ENCODE peak calls at places on chromosome 11, in six cellular contexts. Y is neural progenitor cell, N is tibial nerve, W is right cardiac atrium, Q is heart left ventricle, X is heart right ventricle. T is an unnamed sample.

GRCh38 chr11:80261776-80262175 is 820.9 kb upstream of the TENM4 start:
- DNase-seq in Q (no peak), W (no peak), N (no peak), X (no peak), Y (no peak), T (no peak)

GRCh38 chr11:119192111-119192510 is 6.8 kb downstream of the NHERF4 start:
- DNase-seq in Y (no peak), W (no peak), N (no peak), Q (no peak), X (no peak), T (no peak)

GRCh38 chr11:129804012-129804411 is 11.6 kb upstream of the TMEM45B start:
- DNase-seq in N (no peak), W (no peak), Y (no peak), X (no peak), Q (no peak), T (no peak)

GRCh38 chr11:13984616-13985474 is 22.3 kb downstream of the SPON1 start:
- DNase-seq in W (no peak), Q (no peak), N (no peak), X (no peak), Y (no peak), T (no peak)

GRCh38 chr11:65442952-65443351 is 20.4 kb downstream of the NEAT1 start:
- DNase-seq in Q (no peak), N (peak; percentile 8), Y (no peak), W (no peak), X (no peak), T (no peak)

GRCh38 chr11:65954771-65955170 is 6.8 kb upstream of the SART1 start:
- DNase-seq in W (no peak), Q (no peak), N (no peak), Y (no peak), X (no peak), T (no peak)

GRCh38 chr11:119863811-119864601 is 135.0 kb upstream of the NECTIN1 start:
- DNase-seq in W (no peak), X (no peak), Q (no peak), Y (peak; percentile 16), N (no peak), T (no peak)

GRCh38 chr11:57340228-57340627 is 2.1 kb downstream of the P2RX3 start:
- DNase-seq in X (no peak), Q (peak; percentile 43), W (no peak), N (no peak), Y (peak; percentile 65), T (no peak)

GRCh38 chr11:75190652-75191329 is 39.9 kb downstream of the SLCO2B1 start:
- DNase-seq in N (no peak), Q (no peak), Y (no peak), X (no peak), W (no peak), T (no peak)

GRCh38 chr11:124644426-124645280 is 22.0 kb downstream of the TBRG1 start:
- DNase-seq in W (peak; percentile 57), X (peak; percentile 35), N (peak; percentile 24), Q (peak; percentile 45), Y (peak; percentile 85), T (peak; percentile 45)

GRCh38 chr11:28690746-28691145 is 582.6 kb downstream of the METTL15 start:
- DNase-seq in X (no peak), Y (no peak), Q (no peak), W (no peak), N (no peak), T (no peak)

GRCh38 chr11:5317301-5317700 is 6.8 kb downstream of the OR51B2 start:
- DNase-seq in W (no peak), Q (no peak), X (no peak), N (no peak), Y (no peak), T (no peak)

GRCh38 chr11:89220684-89221339 is 43.1 kb downstream of the TYR start:
- DNase-seq in N (no peak), X (no peak), Q (no peak), Y (no peak), W (no peak), T (no peak)

GRCh38 chr11:6259638-6260019 is at the start of gene CCKBR:
- DNase-seq in Y (peak; percentile 80), N (no peak), X (no peak), Q (no peak), W (no peak), T (no peak)

GRCh38 chr11:6812391-6813005 is 13.0 kb upstream of the OR6A2 start:
- DNase-seq in Y (peak; percentile 51), X (no peak), W (no peak), N (no peak), Q (no peak), T (no peak)

GRCh38 chr11:131922220-131922619 is 551.8 kb downstream of the NTM start:
- DNase-seq in Q (no peak), N (no peak), W (peak; percentile 58), Y (no peak), X (no peak), T (no peak)

GRCh38 chr11:109138200-109138599 is 283.8 kb upstream of the C11orf87 start:
- DNase-seq in Y (no peak), X (no peak), N (no peak), Q (no peak), W (no peak), T (no peak)

GRCh38 chr11:105181521-105181920 is 42.0 kb upstream of the CARD18 start:
- DNase-seq in Y (no peak), W (no peak), N (no peak), X (no peak), Q (no peak), T (no peak)

GRCh38 chr11:44628730-44629361 is 63.4 kb downstream of the CD82 start:
- DNase-seq in X (no peak), W (peak; percentile 10), Q (peak; percentile 8), Y (no peak), N (no peak), T (peak; percentile 21)

GRCh38 chr11:58334708-58335107 is 24.2 kb downstream of the OR5B17 start:
- DNase-seq in N (no peak), X (no peak), Q (no peak), W (no peak), Y (no peak), T (no peak)

GRCh38 chr11:45809456-45810395 is 4.8 kb downstream of the SLC35C1 start:
- DNase-seq in N (no peak), Y (no peak), Q (no peak), W (no peak), X (no peak), T (no peak)

GRCh38 chr11:26901162-26901561 is 92.8 kb upstream of the FIBIN start:
- DNase-seq in Y (no peak), N (no peak), X (no peak), Q (no peak), W (no peak), T (no peak)

GRCh38 chr11:29119691-29120328 is 897.0 kb downstream of the KCNA4 start:
- DNase-seq in W (no peak), Q (no peak), N (no peak), X (no peak), Y (no peak), T (no peak)

GRCh38 chr11:10925149-10925926 is 67.5 kb upstream of the ZBED5 start:
- DNase-seq in Y (no peak), N (no peak), W (no peak), Q (no peak), X (no peak), T (no peak)

GRCh38 chr11:62444835-62445234 is 26.0 kb downstream of the SCGB1A1 start:
- DNase-seq in Q (no peak), W (no peak), N (no peak), X (no peak), Y (no peak), T (no peak)

DNA sequence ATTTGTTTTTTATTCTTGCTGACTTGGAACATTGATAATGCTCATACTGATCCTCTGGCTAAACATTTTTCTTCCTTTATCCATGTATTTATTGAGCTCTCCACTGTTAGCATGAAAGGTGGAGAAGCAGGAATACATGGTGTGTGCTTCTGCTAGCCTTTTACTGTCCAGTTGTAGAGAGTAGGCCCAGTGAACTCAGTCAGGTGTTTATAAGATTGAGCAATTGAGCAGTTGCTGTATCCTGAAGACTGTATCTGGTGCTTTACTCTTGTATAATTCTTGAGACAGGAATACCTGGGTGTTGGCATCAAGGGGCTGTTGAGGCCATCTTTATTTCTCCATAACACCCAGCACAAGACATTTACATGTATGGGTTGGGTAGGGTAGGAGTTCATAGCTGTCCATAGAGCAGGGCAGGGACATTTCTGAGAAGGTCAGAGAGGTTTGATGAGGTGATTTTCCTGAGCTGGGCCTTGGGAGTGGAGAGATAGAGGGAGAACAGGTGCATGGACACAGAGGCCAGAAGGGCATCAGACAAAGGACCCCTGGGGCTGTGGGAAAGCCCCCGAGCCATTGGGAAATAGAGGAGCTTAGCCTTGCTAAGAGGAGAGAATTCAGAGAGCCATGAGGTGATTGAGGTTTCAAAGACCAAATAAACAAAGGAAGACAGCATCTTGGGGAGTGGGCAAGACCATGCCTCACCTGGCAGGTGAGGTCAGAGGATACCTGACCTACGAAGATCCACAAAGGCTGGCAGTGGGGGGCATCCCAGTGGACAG is 155.5 kb downstream of the TEAD1 start:
- DNase-seq in N (no peak), X (no peak), Y (no peak), W (no peak), Q (no peak), T (no peak)
- H3K27ac ChIP-seq in N (peak overlapping the region; percentile 64), X (no peak overlapping the region), Y (peak overlapping the region; percentile 36), W (no peak overlapping the region), Q (no peak overlapping the region), T (no peak overlapping the region)

DNA sequence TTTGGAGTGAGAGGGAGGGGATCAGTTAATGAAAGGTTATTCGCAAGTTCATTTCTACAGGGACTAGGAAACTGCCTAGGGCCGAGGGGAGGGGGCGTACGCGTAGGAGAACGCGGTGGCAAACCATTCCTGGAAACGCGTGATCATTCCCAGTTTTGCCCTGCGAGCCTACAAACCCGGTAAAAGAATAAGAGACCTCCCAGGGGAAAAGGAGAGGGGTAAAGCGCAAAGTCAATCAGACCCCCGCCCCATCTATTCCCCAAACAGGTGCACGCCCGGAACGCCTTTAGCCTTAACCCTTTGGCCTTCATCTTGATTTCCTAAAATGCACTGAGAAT is 5.3 kb downstream of the BSX start:
- DNase-seq in Y (no peak), W (no peak), Q (no peak), X (no peak), N (no peak), T (no peak)
- H3K9me3 ChIP-seq in Y (no peaks in the 10 kb centered on the region), W (no peaks in the 10 kb centered on the region), Q (no peaks in the 10 kb centered on the region), X (no peaks in the 10 kb centered on the region), N (no peaks in the 10 kb centered on the region), T (peaks cover 9% of the 10 kb centered on the region)

DNA sequence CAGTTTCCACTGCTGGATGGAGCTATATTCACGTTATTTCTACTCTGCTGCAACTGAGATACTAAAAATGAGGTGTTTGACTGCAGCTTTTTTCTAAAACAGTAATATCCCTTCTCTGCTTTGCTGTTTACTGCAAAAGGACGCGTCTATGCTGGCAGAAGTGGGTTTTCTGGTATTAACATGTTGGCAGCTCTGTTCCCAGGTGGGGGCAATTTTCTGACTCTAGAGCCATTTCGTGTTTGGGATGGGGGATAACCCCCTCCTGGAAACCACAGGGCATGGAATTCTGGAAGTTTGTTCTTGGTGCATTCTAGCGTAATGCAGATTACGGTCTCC is 4.9 kb downstream of the GRK2 start:
- DNase-seq in X (no peak), Y (no peak), Q (no peak), W (no peak), N (no peak), T (no peak)
- H3K4me1 ChIP-seq in X (peaks cover 93% of the 10 kb centered on the region), Y (peaks cover 32% of the 10 kb centered on the region), Q (peaks cover 90% of the 10 kb centered on the region), W (peaks cover 53% of the 10 kb centered on the region), N (peaks cover 5% of the 10 kb centered on the region), T (peaks cover 64% of the 10 kb centered on the region)

GRCh38 chr11:95296165-95296564 is 65.2 kb upstream of the SESN3 start:
- DNase-seq in Y (no peak), X (no peak), Q (no peak), N (no peak), W (peak; percentile 51), T (peak; percentile 70)
- H3K27ac ChIP-seq in Y (no peak overlapping the region), X (no peak overlapping the region), Q (no peak overlapping the region), N (no peak overlapping the region), W (no peak overlapping the region), T (no peak overlapping the region)

GRCh38 chr11:134485316-134485715 is 73.3 kb upstream of the B3GAT1 start:
- DNase-seq in N (no peak), W (no peak), Y (no peak), Q (no peak), X (no peak), T (no peak)
- H3K9me3 ChIP-seq in N (no peaks in the 10 kb centered on the region), W (no peaks in the 10 kb centered on the region), Y (no peaks in the 10 kb centered on the region), Q (no peaks in the 10 kb centered on the region), X (no peaks in the 10 kb centered on the region), T (peaks cover 2% of the 10 kb centered on the region)